ENCODE peak calls at places on chromosome 20, in six cellular contexts. F is psoas muscle, N is endothelial cell of umbilical vein, Q is brain microvascular endothelial cell, X is lower leg skin, Y is HFF-Myc. D is an unnamed sample.

GRCh38 chr20:33933469-33933909 is 60.2 kb upstream of the RALY start:
- DNase-seq in F (peak), N (no peak), Q (peak), X (peak), Y (no peak), D (peak)

GRCh38 chr20:63955846-63956663 is at the start of gene UCKL1:
- DNase-seq in F (peak), N (peak), Q (peak), X (peak), Y (peak), D (peak)

GRCh38 chr20:50844430-50845100 is 49.7 kb downstream of the BCAS4 start:
- DNase-seq in F (no peak), N (peak), Q (peak), X (no peak), Y (no peak), D (peak)

GRCh38 chr20:36645998-36646397 is at the start of gene SLA2:
- DNase-seq in F (no peak), N (no peak), Q (no peak), X (peak), Y (no peak), D (no peak)

GRCh38 chr20:48624315-48625020 is 203.3 kb downstream of the PREX1 start:
- DNase-seq in F (peak), N (no peak), Q (no peak), X (no peak), Y (no peak), D (no peak)

GRCh38 chr20:50153153-50153499 is 397 bp downstream of the PEDS1 start:
- DNase-seq in F (no peak), N (no peak), Q (no peak), X (no peak), Y (no peak), D (no peak)

GRCh38 chr20:51732454-51732791 is 35.8 kb downstream of the ATP9A start:
- DNase-seq in F (no peak), N (no peak), Q (no peak), X (no peak), Y (no peak), D (peak)

GRCh38 chr20:20247234-20247633 is 120.7 kb upstream of the INSM1 start:
- DNase-seq in F (no peak), N (no peak), Q (no peak), X (no peak), Y (no peak), D (no peak)

GRCh38 chr20:21516180-21516567 is 2.3 kb upstream of the NKX2-2 start:
- DNase-seq in F (no peak), N (no peak), Q (no peak), X (no peak), Y (no peak), D (no peak)

GRCh38 chr20:1164871-1165270 is 19.9 kb downstream of the TMEM74B start:
- DNase-seq in F (no peak), N (no peak), Q (no peak), X (no peak), Y (no peak), D (no peak)

GRCh38 chr20:37757550-37757949 is 63.7 kb downstream of the CTNNBL1 start:
- DNase-seq in F (no peak), N (no peak), Q (no peak), X (no peak), Y (no peak), D (no peak)

GRCh38 chr20:297925-298754 is 770 bp downstream of the ZCCHC3 start:
- DNase-seq in F (peak), N (peak), Q (peak), X (peak), Y (no peak), D (peak)

GRCh38 chr20:5908981-5909380 is 41.4 kb downstream of the TRMT6 start:
- DNase-seq in F (no peak), N (no peak), Q (peak), X (no peak), Y (no peak), D (no peak)

GRCh38 chr20:3629893-3630292 is 33.3 kb downstream of the GFRA4 start:
- DNase-seq in F (no peak), N (no peak), Q (no peak), X (no peak), Y (no peak), D (no peak)

GRCh38 chr20:63735859-63736718 is at the start of gene LIME1:
- DNase-seq in F (peak), N (no peak), Q (no peak), X (peak), Y (no peak), D (no peak)

GRCh38 chr20:38132910-38133501 is 32.1 kb downstream of the TGM2 start:
- DNase-seq in F (no peak), N (no peak), Q (no peak), X (peak), Y (no peak), D (no peak)

GRCh38 chr20:14745830-14746229 is 408.4 kb upstream of the FLRT3 start:
- DNase-seq in F (no peak), N (no peak), Q (no peak), X (no peak), Y (no peak), D (no peak)

GRCh38 chr20:8082025-8082424 is 50.0 kb upstream of the PLCB1 start:
- DNase-seq in F (no peak), N (no peak), Q (peak), X (no peak), Y (no peak), D (no peak)

GRCh38 chr20:64048402-64049044 is 916 bp downstream of the SOX18 start:
- DNase-seq in F (no peak), N (no peak), Q (no peak), X (no peak), Y (no peak), D (no peak)

DNA sequence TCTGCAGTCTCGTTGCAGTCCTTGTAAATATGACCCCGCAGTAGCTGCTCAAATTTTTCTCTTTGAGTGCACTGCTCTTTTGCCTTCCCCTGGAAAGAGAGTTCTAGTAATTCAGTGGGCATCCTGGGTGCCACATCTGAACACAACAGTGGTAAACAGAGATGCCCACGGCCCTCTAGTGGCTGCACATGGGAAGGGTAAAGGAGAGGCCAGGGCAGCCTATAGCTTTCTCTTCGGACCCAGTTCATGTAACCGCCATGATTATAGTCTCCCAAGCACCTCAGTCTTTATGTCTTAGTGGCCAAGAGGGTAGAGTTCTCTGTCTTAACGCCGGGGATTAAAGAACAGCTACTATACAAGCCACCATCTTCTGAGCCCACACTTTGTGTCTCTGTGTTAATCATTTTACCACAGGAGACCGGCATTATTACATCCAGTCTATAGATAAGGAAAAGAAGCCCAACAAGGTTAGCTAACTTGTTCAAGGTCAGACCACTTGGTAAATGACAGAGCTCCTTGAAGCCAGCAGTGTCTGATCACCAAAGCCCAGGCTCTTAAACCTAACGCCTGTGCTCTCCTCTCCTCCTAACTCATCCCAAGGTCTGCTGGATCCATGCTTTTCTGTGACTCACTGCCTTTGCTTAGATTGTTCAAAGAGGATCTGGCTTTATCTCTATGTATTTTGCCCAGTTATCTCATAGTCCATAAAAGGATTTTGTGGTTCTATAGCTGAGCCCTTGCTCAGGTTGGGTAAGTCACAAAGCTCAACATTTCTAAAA is 81.8 kb downstream of the ISM1 start:
- DNase-seq in F (no peak), N (peak), Q (peak), X (no peak), Y (no peak), D (peak)
- TF ChIP-seq CTCF in F (peak), N (peak), Q (peak), X (no peak), Y (peak), D (peak)

GRCh38 chr20:17895641-17896246 is 72.8 kb downstream of the SNX5 start:
- DNase-seq in F (peak), N (peak), Q (peak), X (peak), Y (no peak), D (peak)
- H3K4me3 ChIP-seq in F (peak), N (no peak), Q (peak), X (no peak), Y (peak), D (peak)

DNA sequence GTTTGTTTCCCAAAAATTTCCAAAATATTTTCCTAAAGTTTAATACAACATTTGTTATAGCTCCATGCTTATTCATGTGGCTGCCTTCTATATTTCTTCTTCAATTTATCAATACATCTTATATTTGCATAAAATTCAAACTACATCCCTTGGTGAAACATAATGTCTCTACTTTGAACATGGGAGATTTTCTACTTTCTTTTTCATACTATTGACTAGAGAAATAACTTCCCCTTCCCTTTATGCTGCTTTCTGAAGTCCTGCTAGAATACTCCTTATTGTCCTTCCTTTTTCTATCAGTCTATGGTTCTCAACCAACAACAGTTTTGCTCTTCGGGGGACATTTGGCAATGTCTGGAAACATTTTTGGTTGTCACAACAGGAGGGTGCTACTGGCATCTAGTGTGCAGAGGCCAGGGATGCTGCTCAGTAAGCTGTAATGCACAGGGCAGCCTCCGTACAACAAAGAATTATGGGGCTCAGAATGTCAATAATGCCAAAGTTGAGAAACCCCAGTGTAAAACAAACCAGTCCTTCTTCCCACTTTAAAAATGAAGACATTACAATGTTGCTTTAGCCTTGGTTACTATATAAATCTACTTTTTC is 29.9 kb downstream of the MKKS start:
- DNase-seq in F (no peak), N (no peak), Q (no peak), X (no peak), Y (no peak), D (no peak)
- TF ChIP-seq CTCF in F (no peak), N (no peak), Q (no peak), X (no peak), Y (no peak), D (no peak)

DNA sequence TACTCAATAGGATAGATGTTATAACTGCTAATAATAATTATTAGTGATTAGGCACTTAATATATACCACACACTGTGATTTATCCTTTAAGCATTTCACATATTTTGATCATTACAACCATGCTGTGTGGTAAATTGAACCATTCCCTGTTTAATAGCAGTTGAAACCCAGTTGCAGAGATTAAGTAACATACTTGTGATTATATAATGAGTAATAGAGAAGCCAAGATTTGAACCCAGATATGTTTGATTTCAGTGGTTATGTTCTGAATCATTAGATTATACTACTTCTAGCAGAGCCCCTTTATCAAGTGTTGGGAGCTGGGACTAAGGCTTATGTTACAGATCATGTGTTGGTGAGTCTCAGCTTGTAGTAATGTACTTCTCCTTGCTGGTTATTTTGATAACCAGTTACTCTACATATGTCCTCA is 44.1 kb downstream of the STK4 start:
- DNase-seq in F (no peak), N (peak), Q (peak), X (no peak), Y (no peak), D (peak)
- H3K4me3 ChIP-seq in F (no peak), N (no peak), Q (no peak), X (no peak), Y (no peak), D (no peak)

GRCh38 chr20:2276015-2276414 is 19.8 kb upstream of the TGM3 start:
- DNase-seq in F (no peak), N (no peak), Q (no peak), X (no peak), Y (no peak), D (no peak)
- TF ChIP-seq CTCF in F (no peak), N (no peak), Q (no peak), X (no peak), Y (no peak), D (no peak)

GRCh38 chr20:47351643-47352331 is 4.7 kb downstream of the ZMYND8 start:
- DNase-seq in F (no peak), N (peak), Q (no peak), X (no peak), Y (no peak), D (peak)

GRCh38 chr20:47354388-47354709 is 2.1 kb downstream of the ZMYND8 start:
- DNase-seq in F (no peak), N (no peak), Q (no peak), X (no peak), Y (no peak), D (no peak)

GRCh38 chr20:47352332-47353223 is 3.9 kb downstream of the ZMYND8 start:
- DNase-seq in F (no peak), N (peak), Q (no peak), X (no peak), Y (no peak), D (peak)

GRCh38 chr20:47353697-47354387 is 2.7 kb downstream of the ZMYND8 start:
- DNase-seq in F (no peak), N (peak), Q (no peak), X (no peak), Y (no peak), D (peak)

DNA sequence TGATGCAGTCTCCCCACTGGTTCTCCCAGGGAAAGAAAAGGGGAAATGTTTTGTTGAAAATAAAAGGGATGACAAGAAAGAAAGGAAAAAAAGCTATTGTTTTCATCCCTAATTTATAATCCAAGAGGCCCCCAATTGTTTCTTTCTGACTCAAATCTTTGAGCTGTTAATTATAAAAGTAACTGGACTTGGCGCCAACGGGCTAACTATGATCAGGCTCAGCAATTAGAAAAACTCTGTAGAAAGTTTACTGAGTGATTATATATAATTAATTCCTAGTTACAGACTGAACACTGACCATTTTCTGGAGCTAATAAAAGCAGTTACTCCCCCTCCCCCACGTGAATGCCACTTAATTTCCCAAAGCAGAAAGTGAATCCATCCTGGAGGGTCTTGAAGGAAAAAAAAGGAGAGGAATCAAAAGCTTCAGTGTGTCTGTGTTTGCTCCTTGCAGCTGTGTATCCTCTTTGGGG is 3.2 kb downstream of the ZMYND8 start:
- DNase-seq in F (no peak), N (peak), Q (no peak), X (no peak), Y (no peak), D (no peak)
- H3K4me3 ChIP-seq in F (peak), N (no peak), Q (no peak), X (no peak), Y (peak), D (peak)

GRCh38 chr20:61162506-61162905 is 89.6 kb upstream of the CDH4 start:
- DNase-seq in F (no peak), N (no peak), Q (no peak), X (peak), Y (no peak), D (no peak)
- TF ChIP-seq CTCF in F (no peak), N (no peak), Q (no peak), X (no peak), Y (no peak), D (no peak)

GRCh38 chr20:23047738-23048214 is 1.7 kb downstream of the THBD start:
- DNase-seq in F (peak), N (peak), Q (no peak), X (no peak), Y (no peak), D (no peak)
- H3K4me3 ChIP-seq in F (peak), N (no peak), Q (peak), X (peak), Y (no peak), D (peak)